ENCODE peak calls at places on chromosomes 4 and X, in six cellular contexts. E, O, R, H, A and L are unnamed samples.

GRCh38 chr4:56979674-56980073 is 978 bp downstream of the POLR2B start:
- DNase-seq in H (no peak), R (peak; percentile 48), A (peak; percentile 65), O (peak; percentile 16), E (no peak), L (peak; percentile 63)

GRCh38 chr4:60737858-60738257 is 462.3 kb upstream of the ADGRL3 start:
- DNase-seq in A (no peak), R (peak; percentile 78), O (no peak), H (no peak), E (no peak), L (no peak)

GRCh38 chr4:170773709-170774273 is 684.0 kb upstream of the AADAT start:
- DNase-seq in E (no peak), R (no peak), H (no peak), A (no peak), O (no peak), L (no peak)

GRCh38 chrX:45472968-45473367 is 272.3 kb upstream of the DIPK2B start:
- DNase-seq in R (peak; percentile 76), A (no peak), H (no peak), E (no peak), O (no peak), L (no peak)

GRCh38 chr4:105807496-105807895 is 87.8 kb upstream of the NPNT start:
- DNase-seq in O (no peak), R (peak; percentile 36), H (no peak), E (no peak), A (no peak), L (no peak)

GRCh38 chr4:26936284-26937065 is 75.8 kb downstream of the STIM2 start:
- DNase-seq in E (no peak), R (peak; percentile 14), H (no peak), A (peak; percentile 39), O (no peak), L (no peak)

GRCh38 chrX:45952030-45952429 is 593.2 kb downstream of the ZNF674 start:
- DNase-seq in O (no peak), R (no peak), E (no peak), A (peak; percentile 4), H (no peak), L (no peak)

GRCh38 chr4:38449506-38450174 is 214.4 kb upstream of the KLF3 start:
- DNase-seq in R (no peak), O (no peak), A (no peak), H (no peak), E (no peak), L (peak; percentile 56)

GRCh38 chr4:44845309-44845708 is 119.0 kb upstream of the GNPDA2 start:
- DNase-seq in H (no peak), O (peak; percentile 50), A (no peak), E (no peak), R (no peak), L (no peak)

GRCh38 chrX:151970661-151971060 is 3.8 kb downstream of the GABRE start:
- DNase-seq in H (no peak), R (peak; percentile 91), E (peak; percentile 29), A (peak; percentile 28), O (no peak), L (peak; percentile 36)

GRCh38 chrX:150731795-150732194 is 38.6 kb downstream of the MTMR1 start:
- DNase-seq in O (no peak), E (no peak), R (peak; percentile 96), A (peak; percentile 92), H (no peak), L (no peak)

GRCh38 chr4:27189683-27190082 is 329.0 kb downstream of the STIM2 start:
- DNase-seq in O (no peak), R (no peak), E (no peak), H (no peak), A (no peak), L (no peak)

GRCh38 chr4:153260553-153261306 is 56.5 kb downstream of the TRIM2 start:
- DNase-seq in H (no peak), A (no peak), R (peak; percentile 52), E (no peak), O (no peak), L (peak; percentile 55)

GRCh38 chr4:11543710-11544109 is 115.0 kb upstream of the HS3ST1 start:
- DNase-seq in A (peak; percentile 13), R (peak; percentile 51), E (no peak), H (no peak), O (no peak), L (no peak)

GRCh38 chr4:68592673-68593072 is 16.6 kb upstream of the UGT2B17 start:
- DNase-seq in O (no peak), A (no peak), E (no peak), H (no peak), R (no peak), L (no peak)

DNA sequence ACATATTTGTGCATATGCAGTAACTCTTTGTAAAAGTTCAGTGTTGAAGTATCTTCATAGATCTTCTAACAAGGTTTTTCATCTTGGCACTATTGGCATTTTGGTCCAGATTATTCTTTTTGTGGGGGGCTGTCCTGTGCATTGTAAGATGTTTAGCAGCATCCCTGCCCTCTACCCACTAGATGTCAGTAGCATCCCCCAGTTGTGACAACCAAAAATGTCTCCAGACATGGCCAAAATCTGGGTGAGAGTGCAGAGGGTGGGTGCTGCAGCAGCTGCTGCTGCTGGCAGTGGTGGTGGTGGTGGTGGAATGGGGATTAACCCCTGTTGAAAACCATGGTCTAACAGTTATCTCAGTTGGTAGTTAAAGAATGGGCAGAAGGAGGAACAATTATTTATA is 370.0 kb downstream of the GPAT3 start:
- DNase-seq in R (no peak), A (peak; percentile 40), O (peak; percentile 13), E (no peak), H (no peak), L (no peak)
- TF ChIP-seq CTCF in R (peak; percentile 3), A (peak; percentile 50), O (no peak), E (no peak), H (peak; percentile 29), L (no peak)

GRCh38 chr4:76585897-76586360 is 150.9 kb downstream of the SHROOM3 start:
- DNase-seq in R (peak; percentile 55), O (peak; percentile 85), E (peak; percentile 95), A (no peak), H (no peak), L (peak; percentile 93)
- TF ChIP-seq CTCF in R (peak; percentile 16), O (peak; percentile 35), E (no peak), A (no peak), H (peak; percentile 10), L (no peak)

GRCh38 chrX:107849747-107850478 is 24.2 kb downstream of the MID2 start:
- DNase-seq in O (no peak), E (no peak), A (peak; percentile 2), H (no peak), R (peak; percentile 14), L (no peak)
- TF ChIP-seq CTCF in O (no peak), E (no peak), A (no peak), H (peak; percentile 13), R (peak; percentile 30), L (no peak)

GRCh38 chr4:120018786-120019185 is 47.9 kb downstream of the MAD2L1 start:
- DNase-seq in E (no peak), R (no peak), H (no peak), A (no peak), O (no peak), L (no peak)
- TF ChIP-seq CTCF in E (no peak), R (no peak), H (no peak), A (no peak), O (no peak), L (no peak)

GRCh38 chr4:159010100-159010499 is 92.8 kb upstream of the RAPGEF2 start:
- DNase-seq in H (no peak), A (no peak), O (no peak), E (no peak), R (no peak), L (no peak)
- TF ChIP-seq CTCF in H (no peak), A (no peak), O (no peak), E (no peak), R (no peak), L (no peak)